ENCODE peak calls at places on chromosomes 1 and 21, in nine cellular contexts. A, U, V, J, R, H, Q, M and P are unnamed samples. For H3K4me1, the result is how much of the 10 kb centered on the place peaks cover.

GRCh38 chr1:64030411-64030810 is 173.0 kb upstream of the UBE2U start:
- DNase-seq in A (no peak), U (no peak), V (no peak), J (no peak), R (no peak), H (no peak), Q (no peak), M (no peak), P (no peak)

GRCh38 chr1:207282049-207282448 is 39.4 kb upstream of the CD55 start:
- DNase-seq in A (no peak), U (no peak), V (no peak), J (no peak), R (no peak), H (no peak), Q (no peak), M (no peak), P (no peak)

GRCh38 chr1:168321945-168322344 is 41.3 kb downstream of the TBX19 start:
- DNase-seq in A (no peak), U (no peak), V (no peak), J (no peak), R (no peak), H (no peak), Q (peak), M (no peak), P (no peak)

GRCh38 chr1:243926803-243927245 is 76.8 kb upstream of the AKT3 start:
- DNase-seq in A (no peak), U (no peak), V (no peak), J (no peak), R (no peak), H (no peak), Q (no peak), M (peak), P (no peak)

GRCh38 chr1:46996659-46997281 is 26.7 kb upstream of the CYP4X1 start:
- DNase-seq in A (no peak), U (no peak), V (no peak), J (no peak), R (no peak), H (no peak), Q (no peak), M (no peak), P (no peak)

GRCh38 chr1:108016451-108016920 is 51.5 kb upstream of the VAV3 start:
- DNase-seq in A (no peak), U (no peak), V (peak), J (no peak), R (no peak), H (no peak), Q (peak), M (peak), P (no peak)

GRCh38 chr1:205588691-205589445 is 42.9 kb downstream of the ELK4 start:
- DNase-seq in A (peak), U (no peak), V (no peak), J (peak), R (peak), H (no peak), Q (peak), M (peak), P (no peak)

GRCh38 chr1:245953876-245954660 is 553.0 kb downstream of the SMYD3 start:
- DNase-seq in A (peak), U (no peak), V (no peak), J (no peak), R (no peak), H (no peak), Q (no peak), M (no peak), P (no peak)

GRCh38 chr1:62385923-62386322 is 50.9 kb upstream of the USP1 start:
- DNase-seq in A (peak), U (no peak), V (no peak), J (no peak), R (no peak), H (no peak), Q (no peak), M (no peak), P (no peak)

GRCh38 chr1:159869173-159869572 is 6.7 kb upstream of the VSIG8 start:
- DNase-seq in A (no peak), U (no peak), V (peak), J (no peak), R (no peak), H (no peak), Q (no peak), M (peak), P (no peak)

GRCh38 chr1:217137210-217137871 is 414.1 kb upstream of the ESRRG start:
- DNase-seq in A (peak), U (peak), V (no peak), J (no peak), R (peak), H (peak), Q (no peak), M (peak), P (no peak)

GRCh38 chr1:180842890-180843289 is 69.8 kb upstream of the KIAA1614 start:
- DNase-seq in A (no peak), U (no peak), V (no peak), J (no peak), R (no peak), H (no peak), Q (no peak), M (no peak), P (no peak)

DNA sequence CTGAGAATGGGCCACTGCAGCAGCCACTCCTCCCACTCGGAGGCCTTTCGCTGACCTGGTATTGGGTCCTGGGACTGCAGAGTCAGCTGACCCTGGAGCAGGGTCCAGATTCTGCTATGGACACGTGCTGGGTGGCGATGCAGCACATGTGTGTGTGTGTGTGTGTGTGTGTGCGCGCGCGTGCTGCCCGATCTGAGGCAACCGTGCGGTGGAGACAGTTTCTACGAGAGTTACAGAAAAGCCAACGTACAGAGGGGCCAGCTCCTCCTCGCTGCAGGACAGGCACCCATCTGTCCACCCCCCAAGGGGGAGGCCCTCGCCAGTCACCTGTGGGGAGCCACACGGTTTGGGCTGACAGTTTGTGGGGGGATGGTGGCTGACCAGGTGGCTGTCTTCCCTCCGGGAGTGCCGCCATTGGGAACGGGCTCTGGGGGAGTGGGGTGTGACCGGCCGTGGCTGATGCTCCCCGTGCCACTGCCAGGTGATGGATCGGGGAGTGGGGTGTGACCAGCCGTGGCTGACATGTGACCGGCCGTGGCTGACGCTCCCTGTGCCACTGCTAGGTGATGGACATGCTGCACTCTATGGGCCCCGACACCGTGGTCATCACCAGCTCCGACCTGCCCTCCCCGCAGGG is 24.0 kb downstream of the CSTB start:
- DNase-seq in A (no peak), U (no peak), V (no peak), J (no peak), R (peak), H (no peak), Q (no peak), M (no peak), P (no peak)
- H3K4me1 ChIP-seq in A (under half), U (under half), V (under half), J (under half), R (under half), H (under half), Q (under half), M (under half), P (under half)

GRCh38 chr1:20379075-20379474 is 88.4 kb downstream of the VWA5B1 start:
- DNase-seq in A (peak), U (no peak), V (no peak), J (no peak), R (no peak), H (no peak), Q (no peak), M (no peak), P (no peak)
- H3K4me1 ChIP-seq in A (under half), U (under half), V (under half), J (under half), R (under half), H (under half), Q (under half), M (under half), P (under half)

GRCh38 chr1:8417625-8418024 is 99.7 kb downstream of the SLC45A1 start:
- DNase-seq in A (no peak), U (no peak), V (no peak), J (no peak), R (no peak), H (no peak), Q (no peak), M (no peak), P (no peak)
- H3K4me1 ChIP-seq in A (half or more), U (half or more), V (under half), J (half or more), R (half or more), H (under half), Q (under half), M (under half), P (half or more)

GRCh38 chr1:113935970-113936369 is 6.8 kb downstream of the HIPK1 start:
- DNase-seq in A (no peak), U (no peak), V (no peak), J (no peak), R (no peak), H (no peak), Q (no peak), M (no peak), P (no peak)
- H3K4me1 ChIP-seq in A (under half), U (under half), V (under half), J (half or more), R (half or more), H (under half), Q (under half), M (under half), P (half or more)

GRCh38 chr1:200332716-200333115 is 77.1 kb downstream of the ZNF281 start:
- DNase-seq in A (no peak), U (no peak), V (no peak), J (no peak), R (no peak), H (no peak), Q (no peak), M (no peak), P (no peak)

GRCh38 chr1:200328379-200328778 is 81.5 kb downstream of the ZNF281 start:
- DNase-seq in A (no peak), U (no peak), V (no peak), J (no peak), R (no peak), H (no peak), Q (no peak), M (no peak), P (no peak)

GRCh38 chr1:200333329-200333728 is 76.5 kb downstream of the ZNF281 start:
- DNase-seq in A (no peak), U (no peak), V (no peak), J (no peak), R (no peak), H (no peak), Q (no peak), M (no peak), P (no peak)

GRCh38 chr1:200329208-200329882 is 80.5 kb downstream of the ZNF281 start:
- DNase-seq in A (no peak), U (no peak), V (no peak), J (no peak), R (no peak), H (no peak), Q (no peak), M (peak), P (no peak)

GRCh38 chr1:200330770-200331428 is 78.9 kb downstream of the ZNF281 start:
- DNase-seq in A (no peak), U (no peak), V (no peak), J (no peak), R (no peak), H (peak), Q (no peak), M (peak), P (no peak)
- H3K4me1 ChIP-seq in A (under half), U (under half), V (under half), J (under half), R (under half), H (under half), Q (under half), M (under half), P (under half)

DNA sequence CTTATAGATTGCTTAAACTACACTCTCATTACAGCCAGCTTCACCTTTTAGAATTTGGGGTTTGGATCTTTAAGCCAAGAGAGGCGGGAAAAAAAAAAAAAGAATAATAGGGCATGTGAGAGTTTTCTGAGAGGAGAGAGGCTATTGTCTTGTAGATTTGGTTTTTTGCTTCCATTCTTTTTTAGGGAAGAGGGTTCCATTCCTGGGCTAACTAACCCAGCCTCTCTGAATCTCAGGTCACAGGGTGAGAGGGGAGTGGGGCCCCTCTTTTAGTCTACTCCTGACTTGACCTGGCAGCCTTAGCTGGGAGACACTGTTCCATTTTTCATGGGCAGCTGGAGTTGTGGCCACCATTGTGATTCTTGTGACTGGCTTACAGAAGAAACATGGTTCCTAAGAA is 24.2 kb downstream of the PBX1 start:
- DNase-seq in A (no peak), U (no peak), V (no peak), J (no peak), R (no peak), H (no peak), Q (no peak), M (no peak), P (no peak)
- H3K4me1 ChIP-seq in A (under half), U (under half), V (under half), J (under half), R (under half), H (under half), Q (under half), M (under half), P (under half)

GRCh38 chr1:89484097-89485038 is 40.3 kb upstream of the LRRC8B start:
- DNase-seq in A (no peak), U (no peak), V (no peak), J (no peak), R (no peak), H (no peak), Q (no peak), M (no peak), P (no peak)
- H3K4me1 ChIP-seq in A (under half), U (under half), V (under half), J (under half), R (under half), H (under half), Q (under half), M (under half), P (under half)